ENCODE peak calls at places on chromosome 14, in seven cellular contexts. One of them, this sample, is unnamed.

GRCh38 chr14:101444116-101444515 is 117.2 kb upstream of the DIO3 start:
- DNase-seq in heart right ventricle: no peak
- DNase-seq in H9: no peak
- DNase-seq in A549: peak
- DNase-seq in GM06990: no peak
- DNase-seq in BE2C: no peak
- DNase-seq in GM13976: no peak
- DNase-seq in this sample: no peak

GRCh38 chr14:59187802-59188460 is 536 bp upstream of the DAAM1 start:
- DNase-seq in GM06990: no peak
- DNase-seq in heart right ventricle: peak
- DNase-seq in A549: peak
- DNase-seq in GM13976: no peak
- DNase-seq in H9: no peak
- DNase-seq in BE2C: peak
- DNase-seq in this sample: no peak

GRCh38 chr14:51922624-51923023 is 62.2 kb downstream of the GNG2 start:
- DNase-seq in heart right ventricle: no peak
- DNase-seq in H9: no peak
- DNase-seq in BE2C: no peak
- DNase-seq in GM13976: no peak
- DNase-seq in A549: no peak
- DNase-seq in GM06990: no peak
- DNase-seq in this sample: no peak

GRCh38 chr14:87745507-87746118 is 247.4 kb downstream of the GALC start:
- DNase-seq in A549: peak
- DNase-seq in H9: peak
- DNase-seq in GM06990: no peak
- DNase-seq in BE2C: peak
- DNase-seq in heart right ventricle: no peak
- DNase-seq in GM13976: peak
- DNase-seq in this sample: no peak

GRCh38 chr14:68269136-68269535 is 449.6 kb downstream of the RAD51B start:
- DNase-seq in BE2C: no peak
- DNase-seq in H9: no peak
- DNase-seq in heart right ventricle: no peak
- DNase-seq in GM06990: no peak
- DNase-seq in A549: no peak
- DNase-seq in GM13976: no peak
- DNase-seq in this sample: no peak

GRCh38 chr14:44438936-44439335 is 68.1 kb downstream of the FSCB start:
- DNase-seq in GM13976: no peak
- DNase-seq in GM06990: no peak
- DNase-seq in H9: no peak
- DNase-seq in A549: no peak
- DNase-seq in BE2C: no peak
- DNase-seq in heart right ventricle: no peak
- DNase-seq in this sample: no peak

GRCh38 chr14:74290415-74290814 is 12.3 kb downstream of the ABCD4 start:
- DNase-seq in GM13976: peak
- DNase-seq in heart right ventricle: no peak
- DNase-seq in BE2C: peak
- DNase-seq in GM06990: no peak
- DNase-seq in H9: no peak
- DNase-seq in A549: peak
- DNase-seq in this sample: no peak

GRCh38 chr14:56886471-56887062 is 76.3 kb upstream of the OTX2 start:
- DNase-seq in heart right ventricle: no peak
- DNase-seq in H9: no peak
- DNase-seq in A549: no peak
- DNase-seq in GM13976: no peak
- DNase-seq in GM06990: no peak
- DNase-seq in BE2C: no peak
- DNase-seq in this sample: no peak

GRCh38 chr14:65010211-65010931 is 23.7 kb downstream of the FNTB start:
- DNase-seq in GM06990: no peak
- DNase-seq in A549: no peak
- DNase-seq in GM13976: no peak
- DNase-seq in H9: no peak
- DNase-seq in heart right ventricle: no peak
- DNase-seq in BE2C: no peak
- DNase-seq in this sample: no peak

GRCh38 chr14:56268039-56268438 is 149.8 kb downstream of the PELI2 start:
- DNase-seq in BE2C: no peak
- DNase-seq in GM06990: no peak
- DNase-seq in heart right ventricle: no peak
- DNase-seq in GM13976: no peak
- DNase-seq in A549: no peak
- DNase-seq in H9: no peak
- DNase-seq in this sample: no peak

GRCh38 chr14:72699433-72699832 is 194.5 kb downstream of the DPF3 start:
- DNase-seq in GM13976: no peak
- DNase-seq in BE2C: no peak
- DNase-seq in heart right ventricle: no peak
- DNase-seq in A549: no peak
- DNase-seq in GM06990: no peak
- DNase-seq in H9: no peak
- DNase-seq in this sample: no peak

GRCh38 chr14:90017371-90017770 is 44.4 kb upstream of the KCNK13 start:
- DNase-seq in H9: no peak
- DNase-seq in heart right ventricle: no peak
- DNase-seq in GM13976: no peak
- DNase-seq in BE2C: no peak
- DNase-seq in A549: no peak
- DNase-seq in GM06990: no peak
- DNase-seq in this sample: no peak

GRCh38 chr14:20327005-20327869 is 5.8 kb downstream of the CCNB1IP1 start:
- DNase-seq in H9: no peak
- DNase-seq in GM13976: peak
- DNase-seq in GM06990: no peak
- DNase-seq in heart right ventricle: no peak
- DNase-seq in A549: peak
- DNase-seq in BE2C: peak
- DNase-seq in this sample: no peak

GRCh38 chr14:71321556-71322315 is 414.5 kb downstream of the PCNX1 start:
- DNase-seq in GM13976: no peak
- DNase-seq in heart right ventricle: no peak
- DNase-seq in A549: peak
- DNase-seq in H9: peak
- DNase-seq in GM06990: no peak
- DNase-seq in BE2C: no peak
- DNase-seq in this sample: no peak

GRCh38 chr14:102525213-102526143 is 15.9 kb upstream of the ANKRD9 start:
- DNase-seq in GM13976: no peak
- DNase-seq in A549: peak
- DNase-seq in BE2C: no peak
- DNase-seq in GM06990: no peak
- DNase-seq in heart right ventricle: no peak
- DNase-seq in H9: no peak
- DNase-seq in this sample: no peak

GRCh38 chr14:51650721-51651387 is 856 bp upstream of the FRMD6 start:
- DNase-seq in BE2C: no peak
- DNase-seq in H9: peak
- DNase-seq in GM13976: no peak
- DNase-seq in GM06990: peak
- DNase-seq in heart right ventricle: peak
- DNase-seq in A549: peak
- DNase-seq in this sample: no peak

GRCh38 chr14:73245401-73246325 is 8.4 kb downstream of the PAPLN start:
- DNase-seq in H9: peak
- DNase-seq in heart right ventricle: peak
- DNase-seq in GM13976: peak
- DNase-seq in A549: no peak
- DNase-seq in GM06990: peak
- DNase-seq in BE2C: no peak
- DNase-seq in this sample: no peak

GRCh38 chr14:103594265-103594664 is 31.5 kb downstream of the COA8 start:
- DNase-seq in GM06990: no peak
- DNase-seq in H9: peak
- DNase-seq in BE2C: peak
- DNase-seq in GM13976: no peak
- DNase-seq in A549: no peak
- DNase-seq in heart right ventricle: peak
- DNase-seq in this sample: peak

GRCh38 chr14:105485720-105486332 is 860 bp upstream of the CRIP1 start:
- DNase-seq in H9: peak
- DNase-seq in heart right ventricle: peak
- DNase-seq in GM13976: peak
- DNase-seq in GM06990: peak
- DNase-seq in A549: peak
- DNase-seq in BE2C: peak
- DNase-seq in this sample: no peak

GRCh38 chr14:20986811-20987210 is 3.0 kb upstream of the METTL17 start:
- DNase-seq in heart right ventricle: no peak
- DNase-seq in A549: peak
- DNase-seq in BE2C: no peak
- DNase-seq in GM13976: no peak
- DNase-seq in GM06990: no peak
- DNase-seq in H9: no peak
- DNase-seq in this sample: no peak

GRCh38 chr14:21102472-21103164 is 1.8 kb downstream of the TMEM253 start:
- DNase-seq in GM06990: no peak
- DNase-seq in GM13976: no peak
- DNase-seq in H9: peak
- DNase-seq in heart right ventricle: no peak
- DNase-seq in BE2C: no peak
- DNase-seq in A549: no peak
- DNase-seq in this sample: no peak

GRCh38 chr14:103897075-103897947 is 30.9 kb upstream of the TDRD9 start:
- DNase-seq in heart right ventricle: no peak
- DNase-seq in A549: no peak
- DNase-seq in GM13976: no peak
- DNase-seq in H9: no peak
- DNase-seq in BE2C: no peak
- DNase-seq in GM06990: no peak
- DNase-seq in this sample: no peak

GRCh38 chr14:90061849-90062794 is at the start of gene KCNK13:
- DNase-seq in A549: peak
- DNase-seq in GM06990: peak
- DNase-seq in H9: peak
- DNase-seq in GM13976: peak
- DNase-seq in heart right ventricle: peak
- DNase-seq in BE2C: peak
- DNase-seq in this sample: no peak

GRCh38 chr14:51652168-51653095 is 722 bp downstream of the FRMD6 start:
- DNase-seq in GM13976: peak
- DNase-seq in A549: no peak
- DNase-seq in heart right ventricle: peak
- DNase-seq in H9: peak
- DNase-seq in GM06990: no peak
- DNase-seq in BE2C: peak
- DNase-seq in this sample: peak

GRCh38 chr14:99728981-99729451 is 44.9 kb downstream of the CYP46A1 start:
- DNase-seq in A549: no peak
- DNase-seq in H9: no peak
- DNase-seq in GM13976: no peak
- DNase-seq in heart right ventricle: no peak
- DNase-seq in GM06990: no peak
- DNase-seq in BE2C: no peak
- DNase-seq in this sample: peak

GRCh38 chr14:104263671-104264358 is 125.4 kb downstream of the KIF26A start:
- DNase-seq in H9: peak
- DNase-seq in GM06990: no peak
- DNase-seq in BE2C: peak
- DNase-seq in GM13976: no peak
- DNase-seq in heart right ventricle: no peak
- DNase-seq in A549: no peak
- DNase-seq in this sample: no peak

GRCh38 chr14:55160989-55161388 is 30.4 kb downstream of the DLGAP5 start:
- DNase-seq in GM13976: peak
- DNase-seq in BE2C: no peak
- DNase-seq in GM06990: no peak
- DNase-seq in heart right ventricle: no peak
- DNase-seq in H9: no peak
- DNase-seq in A549: peak
- DNase-seq in this sample: no peak

GRCh38 chr14:105247715-105248367 is 492 bp upstream of the BTBD6 start:
- DNase-seq in A549: no peak
- DNase-seq in heart right ventricle: no peak
- DNase-seq in BE2C: no peak
- DNase-seq in GM13976: no peak
- DNase-seq in H9: no peak
- DNase-seq in GM06990: no peak
- DNase-seq in this sample: no peak

GRCh38 chr14:80213602-80214001 is 2.3 kb upstream of the DIO2 start:
- DNase-seq in H9: peak
- DNase-seq in heart right ventricle: no peak
- DNase-seq in GM06990: no peak
- DNase-seq in BE2C: peak
- DNase-seq in GM13976: peak
- DNase-seq in A549: peak
- DNase-seq in this sample: no peak
- TF ChIP-seq CTCF in H9: peak
- TF ChIP-seq CTCF in heart right ventricle: no peak
- TF ChIP-seq CTCF in GM06990: peak
- TF ChIP-seq CTCF in BE2C: peak
- TF ChIP-seq CTCF in GM13976: peak
- TF ChIP-seq CTCF in A549: peak
- TF ChIP-seq CTCF in this sample: peak

DNA sequence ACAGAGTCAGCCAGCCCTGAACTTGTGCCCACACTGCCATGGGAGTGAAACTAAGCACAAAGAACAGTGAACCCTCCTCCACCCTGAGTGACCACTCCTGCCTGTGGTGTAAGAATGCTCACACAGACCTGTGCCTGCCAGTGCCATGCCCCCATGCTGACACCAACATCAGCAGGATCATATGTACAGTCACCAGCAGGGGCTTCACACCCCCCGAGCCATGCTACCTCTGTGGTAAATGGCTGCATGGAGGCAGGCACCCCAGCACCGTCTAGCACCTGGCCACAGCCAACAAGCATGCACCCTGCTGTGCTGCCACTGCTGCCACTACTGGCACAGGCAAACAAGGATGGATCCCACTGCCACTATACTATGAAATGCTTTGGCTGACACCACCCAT is 344.4 kb upstream of the CCDC196 start:
- DNase-seq in heart right ventricle: no peak
- DNase-seq in GM13976: peak
- DNase-seq in GM06990: no peak
- DNase-seq in BE2C: no peak
- DNase-seq in A549: no peak
- DNase-seq in H9: no peak
- DNase-seq in this sample: no peak
- TF ChIP-seq CTCF in heart right ventricle: no peak
- TF ChIP-seq CTCF in GM13976: no peak
- TF ChIP-seq CTCF in GM06990: no peak
- TF ChIP-seq CTCF in BE2C: no peak
- TF ChIP-seq CTCF in A549: no peak
- TF ChIP-seq CTCF in H9: no peak
- TF ChIP-seq CTCF in this sample: no peak

GRCh38 chr14:77603654-77604270 is 12.7 kb downstream of the SPTLC2 start:
- DNase-seq in GM13976: no peak
- DNase-seq in GM06990: no peak
- DNase-seq in heart right ventricle: no peak
- DNase-seq in H9: no peak
- DNase-seq in BE2C: peak
- DNase-seq in A549: peak
- DNase-seq in this sample: no peak
- TF ChIP-seq CTCF in GM13976: no peak
- TF ChIP-seq CTCF in GM06990: peak
- TF ChIP-seq CTCF in heart right ventricle: no peak
- TF ChIP-seq CTCF in H9: peak
- TF ChIP-seq CTCF in BE2C: peak
- TF ChIP-seq CTCF in A549: peak
- TF ChIP-seq CTCF in this sample: peak

GRCh38 chr14:76566439-76566838 is 190.5 kb downstream of the ESRRB start:
- DNase-seq in H9: no peak
- DNase-seq in GM13976: no peak
- DNase-seq in A549: no peak
- DNase-seq in heart right ventricle: no peak
- DNase-seq in BE2C: no peak
- DNase-seq in GM06990: no peak
- DNase-seq in this sample: no peak

GRCh38 chr14:76564471-76565119 is 188.7 kb downstream of the ESRRB start:
- DNase-seq in heart right ventricle: no peak
- DNase-seq in A549: peak
- DNase-seq in GM13976: no peak
- DNase-seq in GM06990: no peak
- DNase-seq in BE2C: peak
- DNase-seq in H9: peak
- DNase-seq in this sample: no peak
- TF ChIP-seq CTCF in heart right ventricle: no peak
- TF ChIP-seq CTCF in A549: peak
- TF ChIP-seq CTCF in GM13976: no peak
- TF ChIP-seq CTCF in GM06990: peak
- TF ChIP-seq CTCF in BE2C: peak
- TF ChIP-seq CTCF in H9: peak
- TF ChIP-seq CTCF in this sample: no peak

This sample was measured in osteocyte.